ENCODE peak calls at places on chromosomes 13 and 19, in five cellular contexts. D, X, R, E and L are unnamed samples.

GRCh38 chr19:43768273-43769050 is 12.3 kb downstream of the KCNN4 start:
- DNase-seq in X (no peak), D (no peak), E (no peak), R (no peak), L (peak; percentile 77)

GRCh38 chr13:68473834-68474326 is 1243.7 kb upstream of the PCDH9 start:
- DNase-seq in E (no peak), R (no peak), X (no peak), D (no peak), L (no peak)

GRCh38 chr13:64753606-64754005 is 2476.5 kb downstream of the PCDH9 start:
- DNase-seq in R (no peak), E (no peak), X (no peak), D (no peak), L (no peak)

GRCh38 chr13:64078025-64078424 is 2662.4 kb upstream of the PCDH20 start:
- DNase-seq in X (no peak), D (no peak), E (no peak), R (no peak), L (no peak)

GRCh38 chr13:59774511-59774911 is 389.2 kb downstream of the DIAPH3 start:
- DNase-seq in E (no peak), X (no peak), R (no peak), D (no peak), L (no peak)

GRCh38 chr19:10593820-10594637 is 6.9 kb upstream of the AP1M2 start:
- DNase-seq in E (no peak), R (no peak), X (peak; percentile 84), D (no peak), L (no peak)

GRCh38 chr19:4534836-4535658 is at the start of gene PLIN5:
- DNase-seq in R (no peak), X (no peak), E (peak; percentile 81), D (peak; percentile 28), L (peak; percentile 87)

GRCh38 chr19:18478545-18479311 is 40.8 kb upstream of the ISYNA1 start:
- DNase-seq in R (no peak), E (peak; percentile 80), X (peak; percentile 93), D (peak; percentile 34), L (peak; percentile 67)

GRCh38 chr19:2488405-2488941 is 12.5 kb downstream of the GADD45B start:
- DNase-seq in D (peak; percentile 82), R (no peak), X (no peak), E (no peak), L (peak; percentile 77)

GRCh38 chr19:7629347-7630054 is at the start of the genes PET100 and XAB2:
- DNase-seq in D (peak; percentile 99), X (peak; percentile 99), E (peak; percentile 98), R (peak; percentile 93), L (peak; percentile 97)
- H3K36me3 ChIP-seq in D (no peaks in the 10 kb centered on the region), X (peaks cover 30% of the 10 kb centered on the region), E (peaks cover 9% of the 10 kb centered on the region), R (peaks cover 26% of the 10 kb centered on the region), L (peaks cover 5% of the 10 kb centered on the region)

GRCh38 chr13:97385854-97386253 is 48.1 kb upstream of the RAP2A start:
- DNase-seq in E (no peak), R (no peak), X (no peak), D (no peak), L (no peak)

GRCh38 chr13:97386832-97387486 is 47.0 kb upstream of the RAP2A start:
- DNase-seq in D (no peak), R (no peak), E (no peak), X (no peak), L (no peak)

GRCh38 chr13:97385146-97385545 is 48.8 kb upstream of the RAP2A start:
- DNase-seq in E (no peak), X (no peak), R (no peak), D (no peak), L (no peak)

GRCh38 chr13:97388385-97388784 is 45.6 kb upstream of the RAP2A start:
- DNase-seq in X (no peak), E (no peak), R (no peak), D (no peak), L (no peak)

DNA sequence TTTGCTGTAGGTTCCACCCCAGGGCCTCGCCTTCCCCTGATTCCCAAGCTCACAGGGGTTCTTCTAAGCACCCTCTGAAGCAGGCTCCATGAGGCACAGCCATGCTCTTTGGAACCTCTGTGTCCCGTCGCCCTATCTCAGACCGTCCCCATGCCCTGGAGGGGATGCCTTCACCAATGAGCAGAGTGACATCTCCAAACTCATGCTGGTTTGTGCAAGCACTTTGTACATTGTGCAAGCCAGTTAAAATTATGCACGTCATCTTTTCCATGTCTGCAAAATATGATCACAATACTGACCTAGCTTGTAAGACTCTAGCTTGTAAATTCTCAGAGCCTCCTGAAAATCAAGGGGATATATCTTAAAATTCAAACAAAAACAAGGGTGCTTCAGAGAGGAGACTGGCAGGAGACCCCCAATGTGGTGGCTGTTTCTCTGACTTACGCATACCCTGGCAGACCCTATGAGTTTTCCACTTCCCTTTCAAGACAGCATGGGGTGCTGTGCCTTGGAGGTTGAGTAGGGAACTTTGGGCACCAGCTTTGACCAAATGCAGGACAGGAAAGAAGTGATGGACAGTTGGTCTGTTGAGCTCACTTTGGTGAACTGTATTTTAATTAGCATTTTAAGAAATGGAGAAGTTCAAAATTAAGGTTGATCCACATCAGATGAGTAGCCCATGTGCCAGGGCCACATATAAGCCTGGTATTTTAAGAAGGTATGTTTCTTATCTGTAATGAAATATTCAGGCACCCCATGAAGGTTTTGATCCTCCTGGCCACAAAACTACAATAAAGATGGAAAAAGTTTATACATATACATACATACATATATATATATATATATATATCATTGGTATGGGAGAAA is 46.2 kb upstream of the RAP2A start:
- DNase-seq in D (no peak), X (no peak), E (no peak), R (no peak), L (no peak)
- H3K36me3 ChIP-seq in D (peaks cover 3% of the 10 kb centered on the region), X (peaks cover 18% of the 10 kb centered on the region), E (no peaks in the 10 kb centered on the region), R (no peaks in the 10 kb centered on the region), L (no peaks in the 10 kb centered on the region)

DNA sequence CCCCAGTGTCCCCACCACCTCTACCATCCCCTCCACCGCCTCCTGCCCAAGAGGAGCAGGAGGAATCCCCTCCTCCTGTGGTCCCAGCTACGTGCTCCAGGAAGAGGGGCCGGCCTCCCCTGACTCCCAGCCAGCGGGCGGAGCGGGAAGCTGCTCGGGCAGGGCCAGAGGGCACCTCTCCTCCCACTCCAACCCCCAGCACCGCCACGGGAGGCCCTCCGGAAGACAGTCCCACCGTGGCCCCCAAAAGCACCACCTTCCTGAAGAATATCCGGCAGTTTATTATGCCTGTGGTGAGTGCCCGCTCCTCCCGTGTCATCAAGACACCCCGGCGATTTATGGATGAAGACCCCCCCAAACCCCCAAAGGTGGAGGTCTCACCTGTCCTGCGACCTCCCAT is 2.8 kb downstream of the KMT2B start:
- DNase-seq in X (no peak), D (no peak), R (no peak), E (no peak), L (no peak)
- H3K36me3 ChIP-seq in X (peaks cover 53% of the 10 kb centered on the region), D (peaks cover 26% of the 10 kb centered on the region), R (peaks cover 48% of the 10 kb centered on the region), E (peaks cover 45% of the 10 kb centered on the region), L (peaks cover 19% of the 10 kb centered on the region)

GRCh38 chr19:55239004-55239403 is 10.4 kb upstream of the TMEM86B start:
- DNase-seq in D (no peak), X (no peak), E (no peak), R (no peak), L (no peak)
- H3K36me3 ChIP-seq in D (peaks cover 23% of the 10 kb centered on the region), X (peaks cover 97% of the 10 kb centered on the region), E (peaks cover 78% of the 10 kb centered on the region), R (peaks cover 89% of the 10 kb centered on the region), L (peaks cover 45% of the 10 kb centered on the region)

GRCh38 chr13:35699805-35700204 is 223.3 kb upstream of the MAB21L1 start:
- DNase-seq in R (no peak), D (no peak), X (no peak), E (no peak), L (no peak)
- H3K36me3 ChIP-seq in R (no peaks in the 10 kb centered on the region), D (no peaks in the 10 kb centered on the region), X (no peaks in the 10 kb centered on the region), E (no peaks in the 10 kb centered on the region), L (no peaks in the 10 kb centered on the region)

GRCh38 chr13:26813626-26814348 is 53.2 kb upstream of the GPR12 start:
- DNase-seq in D (no peak), R (no peak), X (no peak), E (no peak), L (no peak)
- H3K36me3 ChIP-seq in D (no peaks in the 10 kb centered on the region), R (no peaks in the 10 kb centered on the region), X (no peaks in the 10 kb centered on the region), E (no peaks in the 10 kb centered on the region), L (no peaks in the 10 kb centered on the region)

GRCh38 chr19:8481616-8482015 is 20.8 kb downstream of the PRAM1 start:
- DNase-seq in X (no peak), E (no peak), R (no peak), D (no peak), L (no peak)

GRCh38 chr19:8483165-8483564 is 19.3 kb downstream of the PRAM1 start:
- DNase-seq in X (no peak), E (no peak), R (no peak), D (no peak), L (no peak)

GRCh38 chr19:8478605-8479004 is 23.8 kb downstream of the PRAM1 start:
- DNase-seq in R (no peak), X (no peak), D (no peak), E (no peak), L (no peak)

GRCh38 chr19:8482696-8483095 is 19.7 kb downstream of the PRAM1 start:
- DNase-seq in E (no peak), R (no peak), X (no peak), D (no peak), L (no peak)

GRCh38 chr19:8481191-8481590 is 21.2 kb downstream of the PRAM1 start:
- DNase-seq in R (no peak), D (no peak), X (no peak), E (no peak), L (no peak)
- H3K36me3 ChIP-seq in R (peaks cover 76% of the 10 kb centered on the region), D (peaks cover 12% of the 10 kb centered on the region), X (peaks cover 50% of the 10 kb centered on the region), E (peaks cover 28% of the 10 kb centered on the region), L (peaks cover 25% of the 10 kb centered on the region)

GRCh38 chr19:7623725-7624603 is 5.4 kb downstream of the XAB2 start:
- DNase-seq in X (no peak), E (no peak), R (no peak), D (no peak), L (no peak)
- H3K36me3 ChIP-seq in X (peaks cover 75% of the 10 kb centered on the region), E (peaks cover 45% of the 10 kb centered on the region), R (peaks cover 51% of the 10 kb centered on the region), D (peaks cover 18% of the 10 kb centered on the region), L (peaks cover 5% of the 10 kb centered on the region)

DNA sequence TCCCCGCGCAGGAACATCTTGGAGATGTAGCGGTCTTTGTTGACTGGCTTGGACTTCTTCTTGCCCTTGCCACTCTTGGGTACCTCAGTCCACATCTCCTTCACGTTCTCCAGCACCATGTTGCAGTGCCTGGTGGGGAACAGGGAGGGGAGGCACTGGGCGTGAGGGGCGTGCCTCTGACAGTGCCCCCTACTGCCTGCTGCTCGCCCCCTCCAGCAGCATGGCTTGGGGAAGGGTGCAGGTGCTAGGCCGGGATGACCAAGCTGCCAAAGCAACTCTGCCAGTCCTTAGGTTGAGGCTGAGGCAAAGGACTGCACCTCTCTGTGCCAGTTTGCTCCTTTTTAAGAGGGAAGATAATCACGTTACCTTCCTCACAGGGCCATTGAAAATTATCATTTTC is 4.2 kb downstream of the SNRPD2 start:
- DNase-seq in X (no peak), E (no peak), R (no peak), D (no peak), L (no peak)
- H3K36me3 ChIP-seq in X (peaks cover 45% of the 10 kb centered on the region), E (peaks cover 29% of the 10 kb centered on the region), R (peaks cover 37% of the 10 kb centered on the region), D (peaks cover 4% of the 10 kb centered on the region), L (no peaks in the 10 kb centered on the region)